ENCODE peak calls at places on chromosomes 4 and X, in nine cellular contexts. C, F, L, X, U, A, S, H and M are unnamed samples.

GRCh38 chrX:45788941-45789348 is 588.3 kb upstream of the DIPK2B start:
- DNase-seq in A (no peak), C (no peak), X (peak), S (no peak), L (no peak), U (peak), H (no peak), F (no peak), M (no peak)

GRCh38 chr4:180560896-180561295 is 1682.3 kb upstream of the TENM3 start:
- DNase-seq in A (no peak), H (no peak), X (peak), U (no peak), F (no peak), L (no peak), S (no peak), C (no peak), M (peak)

GRCh38 chrX:52933213-52933612 is 25.1 kb downstream of the FAM156A start:
- DNase-seq in H (no peak), F (no peak), U (no peak), C (no peak), A (no peak), X (no peak), S (no peak), L (no peak), M (no peak)

GRCh38 chr4:17939061-17939460 is 82.5 kb downstream of the LCORL start:
- DNase-seq in S (no peak), C (no peak), U (no peak), X (no peak), F (no peak), H (no peak), A (no peak), L (no peak), M (no peak)

GRCh38 chr4:104064650-104065577 is 345.1 kb upstream of the TACR3 start:
- DNase-seq in X (no peak), U (peak), A (no peak), C (peak), S (no peak), L (peak), F (peak), H (peak), M (peak)

GRCh38 chrX:110395877-110396276 is 37.2 kb downstream of the RTL9 start:
- DNase-seq in H (peak), F (no peak), A (no peak), U (no peak), S (no peak), C (no peak), X (no peak), L (no peak), M (no peak)

GRCh38 chrX:3252744-3253143 is 93.7 kb downstream of the MXRA5 start:
- DNase-seq in A (no peak), L (peak), X (no peak), H (no peak), C (no peak), S (no peak), U (no peak), F (no peak), M (no peak)

GRCh38 chr4:150720973-150721518 is 139.1 kb downstream of the MAB21L2 start:
- DNase-seq in C (no peak), L (no peak), A (no peak), X (peak), H (no peak), U (no peak), S (no peak), F (no peak), M (no peak)

GRCh38 chrX:8913665-8914409 is 112.7 kb upstream of the FAM9A start:
- DNase-seq in C (peak), A (no peak), S (no peak), X (peak), H (no peak), F (no peak), L (peak), U (peak), M (no peak)

GRCh38 chr4:110049951-110050925 is 137.6 kb downstream of the EGF start:
- DNase-seq in L (peak), U (peak), S (no peak), H (peak), A (peak), X (peak), F (peak), C (peak), M (no peak)

GRCh38 chr4:1209821-1210220 is 37.4 kb upstream of the SPON2 start:
- DNase-seq in H (peak), L (peak), U (peak), S (peak), X (peak), A (no peak), F (peak), C (no peak), M (no peak)

DNA sequence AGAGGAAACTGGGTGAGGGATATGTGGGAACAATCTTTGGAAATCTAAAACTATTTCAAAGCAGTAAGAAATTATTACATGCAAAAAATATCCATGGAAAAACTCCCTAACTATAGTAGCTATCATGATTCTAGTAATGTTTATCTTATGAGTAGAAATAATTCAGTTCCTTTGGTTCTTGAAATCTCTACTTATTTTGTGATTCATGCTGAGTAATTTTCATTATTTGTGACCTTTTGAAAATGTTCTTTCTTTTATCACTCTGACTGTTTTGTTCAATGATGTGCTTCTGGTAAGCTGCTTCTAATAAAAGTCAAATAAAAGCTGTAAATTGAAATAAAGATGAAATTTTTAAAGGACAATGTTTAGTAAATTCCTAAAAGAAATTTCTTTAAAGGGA is 40.4 kb upstream of the MAGEB10 start:
- DNase-seq in A (no peak), U (no peak), X (peak), F (no peak), L (no peak), S (no peak), H (no peak), C (no peak), M (no peak)
- TF ChIP-seq POLR2A in A (no peak), U (no peak), X (no peak), F (no peak), L (no peak), S (no peak), H (no peak), C (no peak), M (no peak)

DNA sequence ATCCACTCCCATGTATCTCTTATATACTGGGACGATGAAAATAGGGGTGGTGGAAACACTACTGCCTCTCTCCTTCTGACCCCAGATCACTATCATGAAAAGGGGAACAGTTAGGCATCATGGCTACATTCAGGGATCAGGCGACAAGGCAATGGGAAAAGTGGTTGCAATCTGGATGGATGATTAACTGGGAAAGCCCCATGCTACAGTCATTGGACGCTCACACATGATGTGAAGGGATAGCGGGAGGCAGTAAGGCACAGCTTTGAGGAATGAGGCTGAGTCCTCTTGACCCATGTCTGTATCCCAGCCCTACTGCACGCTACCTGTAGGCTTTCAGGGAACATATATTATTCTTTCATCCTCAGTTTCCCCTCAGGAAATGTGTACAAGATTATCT is 10.2 kb downstream of the GASK1B start:
- DNase-seq in C (peak), S (no peak), U (no peak), X (peak), A (no peak), H (no peak), F (no peak), L (no peak), M (no peak)
- TF ChIP-seq POLR2A in C (no peak), S (no peak), U (no peak), X (no peak), A (no peak), H (no peak), F (no peak), L (no peak), M (no peak)

DNA sequence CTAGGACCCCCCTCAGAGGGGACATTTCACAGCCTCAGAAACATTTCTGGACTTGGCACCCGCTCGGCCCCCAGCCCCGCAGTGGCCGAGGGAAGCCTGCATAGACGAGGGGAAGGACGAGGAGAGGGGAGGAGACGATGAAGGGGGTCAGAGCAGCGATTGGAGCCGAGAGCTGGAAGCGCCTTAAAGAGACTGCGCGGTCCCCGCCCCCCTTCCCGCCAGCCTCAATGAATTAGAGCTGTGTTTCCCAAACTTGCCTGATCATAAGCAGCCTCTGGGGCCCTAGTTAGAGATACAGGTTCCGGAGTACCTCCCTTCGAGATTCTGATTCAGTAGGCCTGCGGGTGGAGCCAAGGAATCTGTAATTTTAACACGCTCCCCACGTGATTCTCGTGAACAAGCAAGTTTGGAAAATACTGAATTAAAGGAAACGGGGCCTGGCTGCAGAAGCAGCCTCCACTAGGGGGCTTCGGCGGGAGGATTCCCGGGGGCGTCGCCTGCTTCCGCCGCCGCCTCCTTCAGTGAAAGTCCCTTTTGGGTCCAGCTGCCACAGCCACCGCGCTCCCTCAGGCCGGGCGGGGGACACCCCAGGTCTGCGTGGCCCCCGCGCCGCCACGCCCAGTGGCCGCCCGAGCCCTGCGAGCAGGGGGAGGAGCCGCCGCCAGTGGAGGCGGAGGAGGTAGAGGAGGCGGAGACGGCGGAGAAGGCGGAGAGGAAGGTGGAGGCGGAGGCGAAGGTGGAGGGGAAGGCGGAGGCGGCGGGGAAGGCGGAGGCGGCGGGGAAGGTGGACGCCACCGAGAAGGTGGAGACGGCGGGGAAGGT is at the start of gene USP27X:
- DNase-seq in C (peak), U (peak), S (peak), H (peak), L (peak), X (peak), A (peak), F (peak), M (peak)
- TF ChIP-seq POLR2A in C (peak), U (peak), S (no peak), H (no peak), L (peak), X (no peak), A (no peak), F (no peak), M (peak)

GRCh38 chr4:77818667-77819408 is at the start of gene CNOT6L:
- DNase-seq in L (peak), U (peak), X (peak), S (peak), C (peak), A (peak), F (peak), H (peak), M (peak)
- TF ChIP-seq POLR2A in L (peak), U (peak), X (no peak), S (no peak), C (no peak), A (no peak), F (no peak), H (no peak), M (peak)

GRCh38 chrX:54439967-54440871 is at the start of gene TSR2:
- DNase-seq in A (peak), S (peak), H (peak), C (peak), L (peak), X (peak), U (peak), F (peak), M (peak)
- TF ChIP-seq POLR2A in A (peak), S (no peak), H (no peak), C (peak), L (peak), X (no peak), U (peak), F (peak), M (peak)

DNA sequence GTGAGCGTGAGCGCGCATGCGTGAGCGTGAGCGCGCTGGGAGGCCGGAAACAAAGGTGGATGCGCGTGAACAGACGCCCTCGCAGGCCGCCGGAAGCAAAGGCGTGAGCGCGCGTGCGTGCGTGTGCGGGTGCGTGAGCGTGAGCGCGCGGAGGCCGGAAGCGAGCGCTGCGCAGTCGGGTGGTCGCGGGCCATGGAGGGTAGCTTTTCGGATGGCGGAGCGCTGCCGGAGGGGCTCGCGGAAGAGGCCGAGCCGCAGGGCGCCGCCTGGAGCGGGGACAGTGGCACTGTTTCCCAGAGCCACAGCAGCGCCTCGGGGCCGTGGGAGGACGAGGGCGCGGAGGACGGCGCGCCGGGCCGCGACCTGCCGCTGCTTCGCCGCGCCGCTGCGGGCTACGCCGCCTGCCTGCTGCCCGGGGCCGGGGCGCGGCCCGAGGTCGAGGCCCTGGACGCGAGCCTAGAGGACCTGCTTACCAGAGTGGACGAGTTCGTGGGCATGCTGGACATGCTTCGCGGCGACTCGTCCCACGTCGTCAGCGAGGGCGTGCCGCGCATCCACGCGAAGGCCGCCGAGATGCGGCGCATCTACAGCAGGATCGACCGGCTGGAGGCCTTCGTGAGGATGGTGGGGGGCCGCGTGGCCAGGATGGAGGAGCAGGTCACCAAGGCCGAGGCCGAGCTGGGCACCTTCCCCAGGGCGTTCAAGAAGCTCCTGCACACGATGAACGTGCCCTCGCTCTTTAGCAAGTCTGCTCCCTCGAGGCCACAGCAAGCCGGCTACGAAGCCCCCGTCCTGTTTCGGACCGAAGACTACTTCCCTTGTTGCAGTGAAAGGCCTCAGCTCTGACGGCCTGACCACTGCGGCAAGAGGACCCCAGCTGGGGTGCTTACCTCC is at the start of gene BLOC1S4:
- DNase-seq in L (peak), A (peak), C (peak), U (peak), H (peak), X (peak), S (peak), F (peak), M (peak)
- TF ChIP-seq POLR2A in L (peak), A (peak), C (peak), U (peak), H (peak), X (peak), S (peak), F (peak), M (peak)

GRCh38 chr4:60723796-60724195 is 476.3 kb upstream of the ADGRL3 start:
- DNase-seq in S (no peak), C (no peak), H (no peak), A (no peak), X (no peak), U (no peak), L (no peak), F (no peak), M (no peak)

GRCh38 chr4:60726779-60727178 is 473.3 kb upstream of the ADGRL3 start:
- DNase-seq in U (no peak), X (peak), A (no peak), C (no peak), F (no peak), H (no peak), S (no peak), L (no peak), M (no peak)

GRCh38 chr4:60724623-60725022 is 475.5 kb upstream of the ADGRL3 start:
- DNase-seq in C (no peak), F (no peak), S (no peak), A (no peak), U (peak), H (no peak), L (no peak), X (peak), M (peak)

GRCh38 chr4:60729194-60729593 is 470.9 kb upstream of the ADGRL3 start:
- DNase-seq in U (no peak), C (no peak), F (no peak), S (no peak), X (peak), A (no peak), H (no peak), L (no peak), M (no peak)
- TF ChIP-seq POLR2A in U (no peak), C (no peak), F (no peak), S (no peak), X (no peak), A (no peak), H (no peak), L (no peak), M (no peak)

GRCh38 chrX:130705591-130705990 is 197.4 kb downstream of the ENOX2 start:
- DNase-seq in F (no peak), C (peak), U (no peak), A (no peak), L (no peak), X (no peak), H (no peak), S (no peak), M (no peak)
- TF ChIP-seq POLR2A in F (no peak), C (no peak), U (no peak), A (no peak), L (no peak), X (no peak), H (no peak), S (no peak), M (no peak)

GRCh38 chr4:112145326-112145819 is at the start of gene FAM241A:
- DNase-seq in U (peak), C (peak), L (peak), H (peak), F (peak), A (peak), X (peak), S (peak), M (peak)
- TF ChIP-seq POLR2A in U (peak), C (peak), L (peak), H (no peak), F (no peak), A (peak), X (peak), S (peak), M (peak)